ENCODE peak calls at places on chromosome 14, in four cellular contexts. One of them, this sample, is unnamed.

GRCh38 chr14:104358528-104359300 is 220.3 kb downstream of the KIF26A start:
- DNase-seq in HepG2: no peak
- DNase-seq in K562: no peak
- DNase-seq in SK-N-SH: peak; percentile 33
- DNase-seq in this sample: no peak

GRCh38 chr14:63605041-63605532 is 36.6 kb downstream of the WDR89 start:
- DNase-seq in HepG2: no peak
- DNase-seq in K562: no peak
- DNase-seq in SK-N-SH: no peak
- DNase-seq in this sample: no peak

GRCh38 chr14:58830121-58830520 is 192.4 kb downstream of the DACT1 start:
- DNase-seq in HepG2: no peak
- DNase-seq in K562: no peak
- DNase-seq in SK-N-SH: no peak
- DNase-seq in this sample: no peak

GRCh38 chr14:76647699-76648298 is 113.5 kb upstream of the VASH1 start:
- DNase-seq in HepG2: peak; percentile 52
- DNase-seq in K562: peak; percentile 54
- DNase-seq in SK-N-SH: peak; percentile 62
- DNase-seq in this sample: peak; percentile 32

GRCh38 chr14:32576088-32576795 is 247.1 kb downstream of the AKAP6 start:
- DNase-seq in HepG2: peak; percentile 73
- DNase-seq in K562: peak; percentile 47
- DNase-seq in SK-N-SH: peak; percentile 58
- DNase-seq in this sample: no peak

GRCh38 chr14:54669759-54670630 is 103.1 kb downstream of the SAMD4A start:
- DNase-seq in HepG2: no peak
- DNase-seq in K562: no peak
- DNase-seq in SK-N-SH: no peak
- DNase-seq in this sample: no peak

GRCh38 chr14:73472182-73473114 is 14.1 kb upstream of the NUMB start:
- DNase-seq in HepG2: peak; percentile 64
- DNase-seq in K562: peak; percentile 44
- DNase-seq in SK-N-SH: peak; percentile 67
- DNase-seq in this sample: no peak

GRCh38 chr14:36066636-36067035 is 109.9 kb downstream of the PTCSC3 start:
- DNase-seq in HepG2: no peak
- DNase-seq in K562: no peak
- DNase-seq in SK-N-SH: no peak
- DNase-seq in this sample: no peak

GRCh38 chr14:54348001-54348611 is 48.7 kb upstream of the CDKN3 start:
- DNase-seq in HepG2: peak; percentile 75
- DNase-seq in K562: peak; percentile 51
- DNase-seq in SK-N-SH: peak; percentile 55
- DNase-seq in this sample: no peak

GRCh38 chr14:92310776-92311375 is 12.1 kb upstream of the SLC24A4 start:
- DNase-seq in HepG2: no peak
- DNase-seq in K562: no peak
- DNase-seq in SK-N-SH: no peak
- DNase-seq in this sample: no peak

GRCh38 chr14:105387530-105387922 is 10.8 kb upstream of the TEX22 start:
- DNase-seq in HepG2: no peak
- DNase-seq in K562: no peak
- DNase-seq in SK-N-SH: no peak
- DNase-seq in this sample: no peak

GRCh38 chr14:99232406-99233214 is 39.4 kb downstream of the BCL11B start:
- DNase-seq in HepG2: no peak
- DNase-seq in K562: no peak
- DNase-seq in SK-N-SH: no peak
- DNase-seq in this sample: no peak

GRCh38 chr14:68191567-68192321 is 372.2 kb downstream of the RAD51B start:
- DNase-seq in HepG2: peak; percentile 92
- DNase-seq in K562: no peak
- DNase-seq in SK-N-SH: no peak
- DNase-seq in this sample: no peak

GRCh38 chr14:52950898-52951729 is at the start of gene FERMT2:
- DNase-seq in HepG2: peak; percentile 79
- DNase-seq in K562: peak; percentile 59
- DNase-seq in SK-N-SH: peak; percentile 98
- DNase-seq in this sample: peak; percentile 90

GRCh38 chr14:102362084-102362483 is 606 bp downstream of the CINP start:
- DNase-seq in HepG2: no peak
- DNase-seq in K562: no peak
- DNase-seq in SK-N-SH: peak; percentile 30
- DNase-seq in this sample: no peak

GRCh38 chr14:30221546-30221945 is 293.9 kb upstream of the PRKD1 start:
- DNase-seq in HepG2: no peak
- DNase-seq in K562: no peak
- DNase-seq in SK-N-SH: no peak
- DNase-seq in this sample: no peak

GRCh38 chr14:92747701-92748258 is 647 bp downstream of the LGMN start:
- DNase-seq in HepG2: peak; percentile 14
- DNase-seq in K562: no peak
- DNase-seq in SK-N-SH: peak; percentile 25
- DNase-seq in this sample: no peak

GRCh38 chr14:101410126-101410525 is 151.2 kb upstream of the DIO3 start:
- DNase-seq in HepG2: no peak
- DNase-seq in K562: no peak
- DNase-seq in SK-N-SH: no peak
- DNase-seq in this sample: no peak

GRCh38 chr14:104245075-104245474 is 106.7 kb downstream of the KIF26A start:
- DNase-seq in HepG2: no peak
- DNase-seq in K562: no peak
- DNase-seq in SK-N-SH: no peak
- DNase-seq in this sample: no peak

GRCh38 chr14:64730681-64731080 is 26.5 kb downstream of the PLEKHG3 start:
- DNase-seq in HepG2: no peak
- DNase-seq in K562: no peak
- DNase-seq in SK-N-SH: no peak
- DNase-seq in this sample: no peak

GRCh38 chr14:59116984-59117415 is 71.5 kb upstream of the DAAM1 start:
- DNase-seq in HepG2: no peak
- DNase-seq in K562: no peak
- DNase-seq in SK-N-SH: no peak
- DNase-seq in this sample: no peak

GRCh38 chr14:99157676-99158075 is 114.3 kb downstream of the BCL11B start:
- DNase-seq in HepG2: no peak
- DNase-seq in K562: no peak
- DNase-seq in SK-N-SH: no peak
- DNase-seq in this sample: no peak

GRCh38 chr14:31787377-31787776 is 226.2 kb downstream of the NUBPL start:
- DNase-seq in HepG2: peak; percentile 72
- DNase-seq in K562: peak; percentile 5
- DNase-seq in SK-N-SH: no peak
- DNase-seq in this sample: no peak

GRCh38 chr14:103540816-103541493 is 12.0 kb downstream of the TRMT61A start:
- DNase-seq in HepG2: no peak
- DNase-seq in K562: no peak
- DNase-seq in SK-N-SH: peak; percentile 64
- DNase-seq in this sample: no peak

GRCh38 chr14:38137005-38137404 is 70.7 kb upstream of the SSTR1 start:
- DNase-seq in HepG2: no peak
- DNase-seq in K562: no peak
- DNase-seq in SK-N-SH: no peak
- DNase-seq in this sample: no peak

GRCh38 chr14:24296341-24297157 is 3.0 kb downstream of the DHRS1 start:
- DNase-seq in HepG2: peak; percentile 90
- DNase-seq in K562: peak; percentile 57
- DNase-seq in SK-N-SH: peak; percentile 77
- DNase-seq in this sample: peak; percentile 54

GRCh38 chr14:74703043-74703442 is 9.8 kb downstream of the AREL1 start:
- DNase-seq in HepG2: no peak
- DNase-seq in K562: no peak
- DNase-seq in SK-N-SH: no peak
- DNase-seq in this sample: no peak

DNA sequence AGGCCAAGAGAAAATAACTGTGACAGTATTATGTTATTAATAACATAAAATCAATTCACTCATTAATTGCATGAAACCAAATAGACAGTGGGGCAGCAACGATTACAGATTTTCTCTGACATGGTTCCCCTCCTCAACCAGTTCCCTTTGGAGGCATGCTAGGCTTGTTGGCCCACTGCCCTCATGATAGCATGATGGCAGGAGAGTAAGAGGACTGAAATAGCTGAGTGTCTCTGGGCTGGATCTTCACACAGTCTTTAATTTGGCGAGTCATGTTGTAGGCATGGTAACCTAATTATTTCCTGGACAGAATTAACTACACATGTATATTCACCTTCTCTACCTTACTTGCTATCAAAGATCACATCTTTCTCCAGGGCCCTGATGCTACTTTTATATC is 266.2 kb upstream of the PELI2 start:
- DNase-seq in HepG2: no peak
- DNase-seq in K562: no peak
- DNase-seq in SK-N-SH: no peak
- DNase-seq in this sample: no peak
- TF ChIP-seq FOXJ3 in HepG2: no peak
- TF ChIP-seq FOXJ3 in K562: no peak
- TF ChIP-seq FOXJ3 in SK-N-SH: no peak
- TF ChIP-seq FOXJ3 in this sample: no peak

GRCh38 chr14:66624319-66624937 is 116.5 kb downstream of the GPHN start:
- DNase-seq in HepG2: peak; percentile 53
- DNase-seq in K562: peak; percentile 4
- DNase-seq in SK-N-SH: peak; percentile 60
- DNase-seq in this sample: peak; percentile 62
- TF ChIP-seq FOXJ3 in HepG2: no peak
- TF ChIP-seq FOXJ3 in K562: no peak
- TF ChIP-seq FOXJ3 in SK-N-SH: no peak
- TF ChIP-seq FOXJ3 in this sample: no peak

GRCh38 chr14:69683971-69684370 is 72.6 kb downstream of the SUSD6 start:
- DNase-seq in HepG2: no peak
- DNase-seq in K562: no peak
- DNase-seq in SK-N-SH: no peak
- DNase-seq in this sample: no peak
- TF ChIP-seq FOXJ3 in HepG2: no peak
- TF ChIP-seq FOXJ3 in K562: no peak
- TF ChIP-seq FOXJ3 in SK-N-SH: no peak
- TF ChIP-seq FOXJ3 in this sample: no peak

DNA sequence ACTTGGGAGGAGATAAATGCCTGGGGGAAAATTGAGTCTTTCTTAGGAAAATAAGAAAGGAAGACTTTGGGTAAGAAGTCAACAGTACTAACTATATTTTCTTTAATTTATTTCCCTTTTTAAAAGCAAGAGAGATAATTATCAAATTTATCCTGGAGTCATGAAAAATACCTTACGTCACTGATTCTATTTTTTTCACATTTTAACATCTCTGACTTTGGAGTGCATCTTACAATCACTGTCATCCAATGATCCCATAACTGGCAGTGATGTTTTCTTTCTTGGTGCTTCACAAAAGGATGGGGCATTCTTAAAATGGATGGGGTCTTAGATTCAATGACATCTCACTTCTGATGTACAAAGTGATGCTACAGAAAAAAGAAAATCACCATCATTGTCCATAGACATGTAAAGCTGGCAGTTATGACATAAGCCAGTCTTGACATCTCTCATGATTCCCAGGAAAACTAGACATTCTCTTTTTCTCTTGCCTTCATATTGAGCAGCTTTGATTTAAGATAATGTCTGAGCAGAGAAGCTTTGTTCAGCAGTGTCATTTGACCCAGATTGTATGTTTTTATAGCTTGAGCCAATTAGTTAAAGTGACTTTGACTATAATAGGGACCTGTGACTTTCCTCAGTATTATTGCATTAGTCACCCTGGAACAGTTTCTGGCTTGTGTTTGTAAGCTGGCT is 236.2 kb downstream of the EGLN3 start:
- DNase-seq in HepG2: no peak
- DNase-seq in K562: no peak
- DNase-seq in SK-N-SH: peak; percentile 33
- DNase-seq in this sample: no peak
- TF ChIP-seq FOXJ3 in HepG2: no peak
- TF ChIP-seq FOXJ3 in K562: no peak
- TF ChIP-seq FOXJ3 in SK-N-SH: no peak
- TF ChIP-seq FOXJ3 in this sample: no peak

This sample was measured in WTC11.